ENCODE peak calls at places on chromosomes 3 and 15, in ten cellular contexts. Z is AG04450; I is stomach; J is CD4-positive, alpha-beta T cell; N is heart left ventricle; Q is CD8-positive, alpha-beta T cell; Y is AG10803; O is tibial nerve; L is prostate gland; E is progenitor cell of endocrine pancreas. P is an unnamed sample.

GRCh38 chr3:98343647-98344507 is 9.8 kb upstream of the OR5K4 start:
- DNase-seq in L (no peak), J (no peak), N (no peak), O (no peak), I (no peak), Y (peak; percentile 32), Q (no peak), Z (no peak), E (no peak), P (no peak)

GRCh38 chr3:150631515-150632221 is 28.5 kb downstream of the SELENOT start:
- DNase-seq in Q (no peak), O (no peak), I (no peak), J (no peak), Y (no peak), N (no peak), Z (no peak), E (no peak), L (no peak), P (no peak)

GRCh38 chr3:27633224-27633545 is 88.9 kb downstream of the EOMES start:
- DNase-seq in J (peak; percentile 2), O (no peak), I (no peak), Y (peak; percentile 70), E (no peak), Z (no peak), Q (no peak), N (peak; percentile 18), L (no peak), P (no peak)

GRCh38 chr15:65521355-65521754 is 3.9 kb upstream of the DPP8 start:
- DNase-seq in E (no peak), I (no peak), Q (no peak), J (no peak), L (no peak), Z (no peak), O (no peak), Y (no peak), N (no peak), P (no peak)

GRCh38 chr15:69225355-69226027 is 65.1 kb downstream of the GLCE start:
- DNase-seq in Q (no peak), N (no peak), Z (no peak), J (no peak), O (no peak), L (no peak), Y (peak; percentile 37), I (no peak), E (no peak), P (no peak)

GRCh38 chr3:122760457-122761271 is 33.0 kb downstream of the HSPBAP1 start:
- DNase-seq in Y (peak; percentile 25), L (no peak), J (no peak), I (no peak), O (no peak), E (no peak), N (no peak), Z (no peak), Q (no peak), P (no peak)

GRCh38 chr3:87792532-87793321 is 266.1 kb downstream of the CGGBP1 start:
- DNase-seq in E (peak; percentile 53), O (no peak), Z (no peak), I (no peak), Y (peak; percentile 2), J (no peak), N (no peak), Q (no peak), L (no peak), P (no peak)

GRCh38 chr15:47439146-47439869 is 278.0 kb upstream of the SEMA6D start:
- DNase-seq in Q (no peak), L (no peak), J (no peak), O (no peak), Y (no peak), I (no peak), E (no peak), N (no peak), Z (no peak), P (no peak)

GRCh38 chr3:7917443-7918151 is 584.0 kb upstream of the LMCD1 start:
- DNase-seq in Y (no peak), J (no peak), I (no peak), E (no peak), N (no peak), Q (no peak), O (no peak), Z (no peak), L (no peak), P (no peak)

GRCh38 chr3:147906275-147906674 is 497.1 kb downstream of the ZIC1 start:
- DNase-seq in O (no peak), I (no peak), E (no peak), N (no peak), Z (no peak), J (no peak), L (no peak), Q (no peak), Y (peak; percentile 9), P (no peak)

GRCh38 chr3:140972833-140973232 is 31.2 kb downstream of the SLC25A36 start:
- DNase-seq in I (no peak), Z (no peak), J (no peak), E (no peak), N (no peak), Q (no peak), Y (peak; percentile 28), L (no peak), O (no peak), P (no peak)
- TF ChIP-seq CTCF in I (no peak), Z (peak; percentile 54), J (no peak), E (peak; percentile 57), N (peak; percentile 51), Q (peak; percentile 22), Y (peak; percentile 50), L (peak; percentile 25), O (no peak), P (no peak)

GRCh38 chr15:90934949-90935751 is at the start of gene UNC45A:
- DNase-seq in Y (peak; percentile 73), Z (peak; percentile 49), J (peak; percentile 97), O (peak; percentile 85), L (peak; percentile 96), I (peak; percentile 97), N (peak; percentile 93), E (peak; percentile 92), Q (peak; percentile 98), P (peak; percentile 82)
- TF ChIP-seq CTCF in Y (no peak), Z (no peak), J (no peak), O (no peak), L (peak; percentile 10), I (no peak), N (no peak), E (no peak), Q (no peak), P (no peak)

GRCh38 chr3:186284661-186285060 is 77.4 kb downstream of the DGKG start:
- DNase-seq in Q (no peak), L (no peak), Y (no peak), E (no peak), O (no peak), J (no peak), Z (no peak), I (no peak), N (no peak), P (no peak)

GRCh38 chr3:186286114-186286513 is 75.9 kb downstream of the DGKG start:
- DNase-seq in L (no peak), Z (no peak), I (no peak), Y (peak; percentile 21), Q (no peak), J (no peak), O (no peak), N (no peak), E (no peak), P (no peak)

GRCh38 chr3:186283651-186284445 is 78.2 kb downstream of the DGKG start:
- DNase-seq in I (no peak), Y (peak; percentile 78), N (no peak), Z (no peak), Q (no peak), L (no peak), J (no peak), E (no peak), O (no peak), P (no peak)

GRCh38 chr3:186290791-186291190 is 71.2 kb downstream of the DGKG start:
- DNase-seq in O (no peak), Z (no peak), I (no peak), J (no peak), N (no peak), L (no peak), E (no peak), Q (no peak), Y (peak; percentile 23), P (no peak)

DNA sequence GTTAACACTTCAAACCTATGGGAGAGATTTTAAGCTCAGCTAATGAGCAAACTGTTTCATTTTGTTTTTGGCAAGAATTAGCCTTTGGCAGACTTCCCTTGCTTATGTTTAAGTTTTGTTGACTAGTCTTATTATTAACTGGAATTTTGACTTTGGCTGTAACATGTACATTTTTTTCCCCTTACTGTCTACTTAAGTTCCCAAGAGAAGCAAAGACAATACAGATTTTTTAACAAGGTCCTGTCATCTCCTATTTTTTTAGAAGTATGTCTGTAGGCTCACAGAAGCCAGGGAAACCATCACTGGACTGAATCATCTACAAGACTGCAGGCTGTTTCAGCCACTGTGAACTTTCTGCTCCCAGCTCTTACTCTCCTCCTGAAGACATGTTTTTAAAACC is 74.3 kb downstream of the DGKG start:
- DNase-seq in N (no peak), E (no peak), Z (peak; percentile 44), I (no peak), Y (peak; percentile 94), O (no peak), J (no peak), L (no peak), Q (no peak), P (no peak)
- TF ChIP-seq CTCF in N (no peak), E (no peak), Z (no peak), I (no peak), Y (no peak), O (no peak), J (no peak), L (no peak), Q (no peak), P (no peak)

DNA sequence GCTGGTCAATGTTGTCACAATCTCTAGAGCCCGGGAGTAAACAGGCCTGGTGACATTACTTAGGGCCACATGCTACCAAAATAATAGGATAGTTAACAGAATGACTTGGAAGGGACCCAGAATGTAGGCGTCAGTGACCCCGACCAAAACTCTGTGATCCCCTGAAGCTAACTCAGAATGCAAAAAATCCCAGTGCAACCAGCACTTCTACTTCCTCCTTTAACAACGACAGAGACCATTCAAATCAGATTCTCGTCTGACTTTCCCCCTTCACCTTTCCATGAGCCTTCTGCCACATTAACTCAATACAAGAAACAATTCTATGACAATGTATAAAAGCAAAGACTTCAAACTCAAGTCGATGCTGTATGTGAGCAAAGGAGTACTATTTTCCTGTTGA is 51.5 kb upstream of the CDV3 start:
- DNase-seq in E (no peak), Z (no peak), Y (no peak), L (no peak), N (no peak), I (no peak), Q (no peak), O (no peak), J (no peak), P (no peak)
- TF ChIP-seq CTCF in E (no peak), Z (no peak), Y (no peak), L (no peak), N (no peak), I (no peak), Q (no peak), O (no peak), J (no peak), P (no peak)